ENCODE peak calls at places on chromosomes 11 and 22, in six cellular contexts. D is EH; J is T-helper 2 cell treated with Interferon-gamma antibody and Interleukin-4, amounts not matched to agents 5 μg/mL and 100 μg/mL, for 36 hours; W is activated CD8-positive, alpha-beta memory T cell treated with anti-CD3 and anti-CD28 coated beads, Interleukin-2, amount 10 ng/mL, durations not matched to agents 7 days and 5 days; E is HCT116; A is NCI-H187. S is an unnamed sample.

GRCh38 chr11:59368238-59369022 is 9.7 kb downstream of the OR5AN1 start:
- DNase-seq in D (no peak), J (no peak), W (no peak), E (no peak), A (no peak), S (no peak)

GRCh38 chr22:43197271-43197941 is 10.5 kb upstream of the TTLL12 start:
- DNase-seq in D (peak; percentile 70), J (no peak), W (no peak), E (no peak), A (no peak), S (no peak)

GRCh38 chr22:18977824-18978425 is 41.8 kb upstream of the PRODH start:
- DNase-seq in D (no peak), J (no peak), W (no peak), E (no peak), A (no peak), S (no peak)

GRCh38 chr11:72719144-72719543 is 33.1 kb downstream of the ARAP1 start:
- DNase-seq in D (peak; percentile 52), J (no peak), W (no peak), E (no peak), A (no peak), S (no peak)

GRCh38 chr11:65404210-65404609 is 17.8 kb downstream of the FRMD8 start:
- DNase-seq in D (no peak), J (no peak), W (no peak), E (no peak), A (no peak), S (no peak)

GRCh38 chr22:42939941-42940653 is 74.9 kb downstream of the PACSIN2 start:
- DNase-seq in D (peak; percentile 92), J (no peak), W (no peak), E (peak; percentile 78), A (no peak), S (no peak)

GRCh38 chr11:22467248-22467647 is 129.1 kb downstream of the SLC17A6 start:
- DNase-seq in D (no peak), J (no peak), W (no peak), E (no peak), A (no peak), S (no peak)

GRCh38 chr22:22816171-22816514 is 71.5 kb upstream of the IGLL5 start:
- DNase-seq in D (no peak), J (no peak), W (no peak), E (no peak), A (no peak), S (no peak)

GRCh38 chr11:96098511-96099241 is 174.8 kb upstream of the MTMR2 start:
- DNase-seq in D (peak; percentile 54), J (no peak), W (no peak), E (no peak), A (no peak), S (no peak)

GRCh38 chr11:9753031-9753430 is 89.2 kb downstream of the SWAP70 start:
- DNase-seq in D (peak; percentile 85), J (no peak), W (peak; percentile 65), E (no peak), A (no peak), S (no peak)

S was measured in iPS DF 19.7.